ENCODE peak calls at places on chromosome 1, in seven cellular contexts. C, Q, U, R, X, V and F are unnamed samples.

GRCh38 chr1:4161271-4162006 is 261.4 kb upstream of the C1orf174 start:
- DNase-seq in C (no peak), Q (no peak), U (no peak), R (no peak), X (no peak), V (no peak), F (no peak)

GRCh38 chr1:28415246-28415645 is 45.7 kb downstream of the PHACTR4 start:
- DNase-seq in C (no peak), Q (no peak), U (no peak), R (no peak), X (no peak), V (no peak), F (no peak)

GRCh38 chr1:22208265-22208972 is 65.5 kb upstream of the WNT4 start:
- DNase-seq in C (peak; percentile 69), Q (no peak), U (no peak), R (no peak), X (no peak), V (no peak), F (no peak)

GRCh38 chr1:214952648-214953047 is 129.9 kb upstream of the KCNK2 start:
- DNase-seq in C (no peak), Q (no peak), U (no peak), R (no peak), X (no peak), V (no peak), F (no peak)

GRCh38 chr1:29121951-29122661 is 1.6 kb downstream of the TMEM200B start:
- DNase-seq in C (peak; percentile 66), Q (no peak), U (no peak), R (no peak), X (no peak), V (peak; percentile 72), F (no peak)

GRCh38 chr1:86507935-86508582 is 38.8 kb upstream of the CLCA4 start:
- DNase-seq in C (no peak), Q (no peak), U (no peak), R (no peak), X (no peak), V (no peak), F (peak; percentile 10)

GRCh38 chr1:36856126-36856525 is 178.2 kb downstream of the GRIK3 start:
- DNase-seq in C (no peak), Q (peak; percentile 18), U (no peak), R (no peak), X (no peak), V (no peak), F (no peak)

GRCh38 chr1:192805832-192806323 is 3.0 kb upstream of the RGS2 start:
- DNase-seq in C (no peak), Q (no peak), U (peak; percentile 57), R (peak; percentile 47), X (no peak), V (no peak), F (peak; percentile 96)

GRCh38 chr1:38082678-38083317 is 36.2 kb upstream of the POU3F1 start:
- DNase-seq in C (no peak), Q (no peak), U (no peak), R (no peak), X (no peak), V (no peak), F (no peak)

GRCh38 chr1:12083766-12084165 is 20.7 kb downstream of the TNFRSF8 start:
- DNase-seq in C (no peak), Q (no peak), U (no peak), R (no peak), X (no peak), V (peak; percentile 32), F (peak; percentile 39)

GRCh38 chr1:7458946-7459345 is 312.1 kb upstream of the VAMP3 start:
- DNase-seq in C (no peak), Q (no peak), U (no peak), R (no peak), X (no peak), V (no peak), F (no peak)

GRCh38 chr1:111864862-111865261 is 109.2 kb downstream of the DDX20 start:
- DNase-seq in C (no peak), Q (no peak), U (peak; percentile 0), R (no peak), X (no peak), V (no peak), F (no peak)

GRCh38 chr1:1435911-1436633 is 582 bp downstream of the VWA1 start:
- DNase-seq in C (no peak), Q (no peak), U (no peak), R (no peak), X (no peak), V (peak; percentile 22), F (no peak)

GRCh38 chr1:185853739-185854138 is 119.5 kb downstream of the HMCN1 start:
- DNase-seq in C (no peak), Q (no peak), U (no peak), R (no peak), X (no peak), V (no peak), F (peak; percentile 78)

GRCh38 chr1:44672254-44672955 is 1.9 kb downstream of the TMEM53 start:
- DNase-seq in C (no peak), Q (no peak), U (no peak), R (no peak), X (no peak), V (no peak), F (peak; percentile 40)

GRCh38 chr1:117347907-117348306 is 19.3 kb upstream of the MAN1A2 start:
- DNase-seq in C (no peak), Q (no peak), U (no peak), R (no peak), X (no peak), V (no peak), F (no peak)

GRCh38 chr1:72284398-72285073 is 2.2 kb upstream of the NEGR1 start:
- DNase-seq in C (peak; percentile 64), Q (no peak), U (peak; percentile 43), R (no peak), X (peak; percentile 56), V (peak; percentile 31), F (peak; percentile 99)